ENCODE peak calls at places on chromosomes 3 and 15, in eight cellular contexts. D is stomach; I is H9; S is A549; B is fibroblast of lung; P is right cardiac atrium; G is CD8-positive, alpha-beta T cell; M is mucosa of descending colon. F is an unnamed sample.

GRCh38 chr3:102053375-102053989 is 204.2 kb downstream of the NFKBIZ start:
- DNase-seq in S (peak; percentile 22), M (no peak), D (no peak), I (no peak), B (peak; percentile 84), G (no peak), P (no peak), F (no peak)

GRCh38 chr3:100777271-100777670 is 68.0 kb downstream of the TFG start:
- DNase-seq in M (no peak), B (peak; percentile 75), G (no peak), P (no peak), S (no peak), I (no peak), D (no peak), F (no peak)

GRCh38 chr3:17639765-17640164 is 102.7 kb downstream of the TBC1D5 start:
- DNase-seq in I (no peak), S (peak; percentile 35), P (no peak), G (no peak), B (peak; percentile 86), D (no peak), M (no peak), F (no peak)

GRCh38 chr3:36397856-36398255 is 17.6 kb downstream of the STAC start:
- DNase-seq in G (no peak), D (no peak), M (no peak), I (no peak), S (no peak), B (no peak), P (no peak), F (no peak)

GRCh38 chr15:41607033-41607432 is 48.0 kb downstream of the TYRO3 start:
- DNase-seq in M (no peak), P (no peak), G (no peak), D (no peak), I (no peak), B (peak; percentile 99), S (no peak), F (no peak)

GRCh38 chr3:58526124-58526957 is 10.6 kb downstream of the ACOX2 start:
- DNase-seq in D (no peak), P (no peak), S (peak; percentile 82), B (peak; percentile 94), G (no peak), M (no peak), I (no peak), F (no peak)

GRCh38 chr3:8655387-8655835 is 10.8 kb upstream of the SSUH2 start:
- DNase-seq in G (no peak), I (no peak), B (no peak), P (no peak), D (no peak), S (no peak), M (no peak), F (no peak)

GRCh38 chr3:19215427-19215826 is 67.1 kb downstream of the KCNH8 start:
- DNase-seq in D (no peak), B (no peak), G (no peak), M (no peak), S (no peak), P (no peak), I (no peak), F (no peak)

GRCh38 chr15:28094732-28095521 is 4.2 kb downstream of the OCA2 start:
- DNase-seq in D (peak; percentile 85), P (peak; percentile 78), I (peak; percentile 65), B (no peak), S (no peak), G (no peak), M (peak; percentile 91), F (peak; percentile 89)

GRCh38 chr15:88623061-88623460 is 1.9 kb downstream of the AEN start:
- DNase-seq in I (no peak), M (no peak), S (peak; percentile 96), P (no peak), G (no peak), B (peak; percentile 85), D (no peak), F (no peak)

GRCh38 chr15:88624971-88625290 is 3.8 kb downstream of the AEN start:
- DNase-seq in I (no peak), M (no peak), P (no peak), G (no peak), S (no peak), B (no peak), D (no peak), F (peak; percentile 56)

GRCh38 chr15:88623632-88624031 is 2.5 kb downstream of the AEN start:
- DNase-seq in P (no peak), S (no peak), D (no peak), I (no peak), M (no peak), B (no peak), G (no peak), F (no peak)

GRCh38 chr15:88622605-88622975 is 1.4 kb downstream of the AEN start:
- DNase-seq in G (no peak), M (no peak), D (no peak), B (no peak), S (no peak), I (no peak), P (no peak), F (no peak)

DNA sequence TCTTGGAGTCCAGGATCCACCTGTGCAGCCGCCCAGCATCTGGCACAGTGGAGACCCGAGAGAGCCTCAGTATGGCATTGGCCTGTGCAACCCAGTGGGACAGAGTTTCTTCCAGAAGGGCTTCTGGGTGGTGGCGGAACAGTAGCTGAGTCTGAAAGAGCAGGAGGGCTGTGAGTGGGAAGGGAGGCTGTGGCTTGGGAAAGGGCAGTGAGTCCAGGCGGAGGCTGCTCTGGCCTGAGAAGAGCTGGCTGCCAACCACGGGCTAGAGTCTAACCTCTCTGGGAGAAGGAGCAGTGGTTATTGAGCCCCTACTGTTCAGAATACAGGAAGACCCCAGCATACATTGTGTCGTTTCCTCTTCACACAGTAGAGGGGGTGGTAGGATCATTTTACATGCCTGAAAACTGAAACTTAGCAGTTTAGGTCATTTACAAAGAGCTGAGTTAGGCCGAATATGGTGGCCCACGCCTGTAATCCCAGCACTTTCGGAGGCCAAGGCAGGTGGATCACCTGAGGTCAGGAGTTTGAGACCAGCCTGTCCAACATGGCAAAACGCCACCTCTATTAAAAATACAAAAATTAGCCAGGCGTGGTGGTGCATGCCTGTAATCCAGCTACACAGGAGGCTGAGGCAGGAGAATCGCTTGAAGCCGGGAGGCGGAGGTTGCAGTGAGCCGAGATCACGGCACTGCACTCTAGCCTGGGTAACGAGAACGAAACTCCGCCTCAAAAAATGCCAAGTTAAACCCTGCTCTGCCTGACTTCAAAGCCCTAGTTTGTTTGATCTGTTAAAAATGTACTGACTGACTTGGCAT is 3.2 kb downstream of the AEN start:
- DNase-seq in I (no peak), P (no peak), B (peak; percentile 23), M (no peak), G (no peak), S (no peak), D (no peak), F (no peak)
- H3K4me1 ChIP-seq in I (peaks cover 13% of the 10 kb centered on the region), P (no peaks in the 10 kb centered on the region), B (peaks cover 17% of the 10 kb centered on the region), M (peaks cover 24% of the 10 kb centered on the region), G (peaks cover 73% of the 10 kb centered on the region), S (peaks cover 74% of the 10 kb centered on the region), D (peaks cover 63% of the 10 kb centered on the region), F (peaks cover 6% of the 10 kb centered on the region)

DNA sequence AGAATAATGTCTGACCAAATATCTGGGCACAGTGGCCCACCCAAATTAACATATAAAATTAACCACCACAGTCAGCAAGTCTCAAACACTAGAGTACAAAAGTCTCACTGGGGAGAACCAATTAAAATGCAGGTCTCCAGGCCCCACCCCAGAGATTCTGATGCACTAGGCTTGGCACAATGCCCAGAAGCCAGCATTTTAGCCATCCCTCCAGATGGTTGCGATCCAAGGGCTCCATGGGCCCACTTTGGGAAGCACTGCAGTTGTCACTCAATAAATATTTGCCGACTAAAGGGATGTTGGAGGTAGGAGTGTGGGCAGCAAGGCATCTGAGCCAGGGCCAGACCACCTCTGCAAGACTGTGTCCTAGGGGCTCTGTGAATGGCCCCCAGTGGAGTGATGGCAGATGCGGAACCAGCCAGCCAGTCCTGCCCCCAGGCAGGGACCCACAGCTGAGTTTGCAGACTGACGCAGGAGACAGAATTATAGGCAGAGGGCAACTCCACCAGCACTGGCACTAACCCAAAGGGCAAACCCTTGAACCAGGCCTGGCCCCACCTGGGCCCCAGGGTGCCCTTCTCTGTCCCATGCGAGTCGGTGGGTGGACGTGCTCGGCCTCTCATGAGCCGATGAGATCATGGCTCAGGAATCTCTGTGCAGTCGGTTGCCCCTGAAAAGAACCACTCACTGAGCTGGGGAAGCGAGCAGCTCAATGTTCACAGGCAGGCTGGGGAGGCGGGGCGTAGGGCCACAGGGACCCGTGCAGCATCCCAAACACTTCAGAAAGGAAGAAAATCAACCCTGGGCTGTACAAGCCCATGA is 49.7 kb downstream of the SEMA5B start:
- DNase-seq in I (peak; percentile 67), D (no peak), G (no peak), B (peak; percentile 89), P (peak; percentile 80), M (no peak), S (no peak), F (no peak)
- H3K4me1 ChIP-seq in I (peaks cover 13% of the 10 kb centered on the region), D (peaks cover 33% of the 10 kb centered on the region), G (peaks cover 8% of the 10 kb centered on the region), B (peaks cover 3% of the 10 kb centered on the region), P (peaks cover 5% of the 10 kb centered on the region), M (peaks cover 1% of the 10 kb centered on the region), S (no peaks in the 10 kb centered on the region), F (no peaks in the 10 kb centered on the region)

GRCh38 chr3:24220859-24221657 is 273.6 kb downstream of the THRB start:
- DNase-seq in S (peak; percentile 12), P (peak; percentile 52), B (peak; percentile 98), D (no peak), I (no peak), M (no peak), G (no peak), F (no peak)

GRCh38 chr3:24215518-24215917 is 270.4 kb downstream of the NR1D2 start:
- DNase-seq in S (no peak), D (no peak), M (no peak), B (no peak), G (no peak), I (no peak), P (no peak), F (no peak)
- H3K4me1 ChIP-seq in S (peaks cover 7% of the 10 kb centered on the region), D (peaks cover 35% of the 10 kb centered on the region), M (no peaks in the 10 kb centered on the region), B (no peaks in the 10 kb centered on the region), G (no peaks in the 10 kb centered on the region), I (no peaks in the 10 kb centered on the region), P (peaks cover 3% of the 10 kb centered on the region), F (no peaks in the 10 kb centered on the region)

DNA sequence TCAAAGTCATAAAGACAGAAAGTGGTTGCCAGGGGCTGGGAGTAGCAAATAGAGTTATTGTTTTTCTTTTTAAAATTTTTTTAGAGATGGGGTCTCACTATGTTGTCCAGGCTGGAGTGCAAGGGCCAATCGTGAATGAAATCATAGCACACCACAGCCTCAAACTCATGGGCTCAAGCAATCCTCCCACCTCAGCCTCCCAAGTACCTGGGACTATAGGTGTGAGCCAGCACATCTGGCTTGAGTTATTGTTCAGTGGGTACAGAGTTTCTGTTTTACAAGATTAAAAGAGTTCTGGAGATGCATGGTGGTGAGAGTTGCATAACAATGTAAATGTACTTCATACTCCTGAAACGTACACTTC is 23.6 kb downstream of the PFKFB4 start:
- DNase-seq in M (no peak), I (no peak), B (no peak), S (no peak), P (no peak), D (no peak), G (no peak), F (no peak)
- H3K4me1 ChIP-seq in M (no peaks in the 10 kb centered on the region), I (no peaks in the 10 kb centered on the region), B (no peaks in the 10 kb centered on the region), S (no peaks in the 10 kb centered on the region), P (no peaks in the 10 kb centered on the region), D (no peaks in the 10 kb centered on the region), G (no peaks in the 10 kb centered on the region), F (no peaks in the 10 kb centered on the region)

DNA sequence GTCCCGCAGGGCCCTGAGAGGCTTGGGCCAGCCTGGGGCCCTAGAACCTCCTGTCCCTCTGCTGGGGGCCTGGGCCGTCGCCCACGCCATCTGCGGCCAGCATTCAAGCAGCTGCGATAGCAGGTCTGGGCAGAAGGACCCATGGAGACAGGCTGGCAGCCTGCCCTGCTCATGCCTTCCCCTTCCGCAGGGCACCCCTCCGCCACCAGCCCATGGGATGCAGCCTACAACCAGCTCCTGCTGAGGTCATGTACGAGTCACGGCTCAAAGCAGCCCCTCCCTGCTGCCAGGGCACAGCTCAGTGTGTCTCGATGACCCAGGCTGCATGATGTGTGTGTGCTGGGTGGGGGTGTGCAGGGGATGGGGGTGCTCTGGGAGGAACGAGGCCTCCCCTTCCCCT is 27.8 kb downstream of the DUSP7 start:
- DNase-seq in M (no peak), B (no peak), I (no peak), P (peak; percentile 91), S (no peak), D (no peak), G (no peak), F (no peak)
- H3K4me1 ChIP-seq in M (no peaks in the 10 kb centered on the region), B (peaks cover 3% of the 10 kb centered on the region), I (no peaks in the 10 kb centered on the region), P (peaks cover 18% of the 10 kb centered on the region), S (no peaks in the 10 kb centered on the region), D (no peaks in the 10 kb centered on the region), G (no peaks in the 10 kb centered on the region), F (no peaks in the 10 kb centered on the region)